ENCODE peak calls at places on chromosomes 2 and 18, in four cellular contexts. One of them, this sample, is unnamed.

GRCh38 chr2:63649829-63650228 is 61.1 kb downstream of the MDH1 start:
- DNase-seq in NCI-H1694: no peak
- DNase-seq in psoas muscle: no peak
- DNase-seq in GM13977: no peak
- DNase-seq in this sample: no peak

GRCh38 chr18:56207989-56208388 is 430.4 kb downstream of the TXNL1 start:
- DNase-seq in NCI-H1694: no peak
- DNase-seq in psoas muscle: no peak
- DNase-seq in GM13977: no peak
- DNase-seq in this sample: no peak

GRCh38 chr2:238453842-238454241 is 27.1 kb downstream of the ASB1 start:
- DNase-seq in NCI-H1694: no peak
- DNase-seq in psoas muscle: no peak
- DNase-seq in GM13977: no peak
- DNase-seq in this sample: no peak

GRCh38 chr2:12091201-12091806 is 344.9 kb downstream of the LPIN1 start:
- DNase-seq in NCI-H1694: no peak
- DNase-seq in psoas muscle: no peak
- DNase-seq in GM13977: no peak
- DNase-seq in this sample: no peak

GRCh38 chr2:236720974-236721600 is 151.5 kb downstream of the ACKR3 start:
- DNase-seq in NCI-H1694: peak; percentile 100
- DNase-seq in psoas muscle: no peak
- DNase-seq in GM13977: no peak
- DNase-seq in this sample: no peak

GRCh38 chr2:188292446-188293239 is 969 bp downstream of the GULP1 start:
- DNase-seq in NCI-H1694: no peak
- DNase-seq in psoas muscle: peak; percentile 79
- DNase-seq in GM13977: no peak
- DNase-seq in this sample: peak; percentile 51

GRCh38 chr2:194464964-194465638 is 1191.9 kb upstream of the SLC39A10 start:
- DNase-seq in NCI-H1694: no peak
- DNase-seq in psoas muscle: no peak
- DNase-seq in GM13977: no peak
- DNase-seq in this sample: no peak

GRCh38 chr18:36711813-36712444 is 116.9 kb downstream of the TPGS2 start:
- DNase-seq in NCI-H1694: no peak
- DNase-seq in psoas muscle: peak; percentile 56
- DNase-seq in GM13977: no peak
- DNase-seq in this sample: no peak

GRCh38 chr2:238321467-238321866 is 1.1 kb downstream of the TRAF3IP1 start:
- DNase-seq in NCI-H1694: no peak
- DNase-seq in psoas muscle: no peak
- DNase-seq in GM13977: no peak
- DNase-seq in this sample: no peak

GRCh38 chr2:31729442-31730092 is 148.8 kb upstream of the SRD5A2 start:
- DNase-seq in NCI-H1694: peak; percentile 17
- DNase-seq in psoas muscle: no peak
- DNase-seq in GM13977: peak; percentile 30
- DNase-seq in this sample: no peak

GRCh38 chr2:162050513-162050961 is 23.5 kb downstream of the DPP4 start:
- DNase-seq in NCI-H1694: no peak
- DNase-seq in psoas muscle: no peak
- DNase-seq in GM13977: no peak
- DNase-seq in this sample: no peak

GRCh38 chr2:44730583-44730982 is 210.9 kb upstream of the SIX3 start:
- DNase-seq in NCI-H1694: no peak
- DNase-seq in psoas muscle: no peak
- DNase-seq in GM13977: no peak
- DNase-seq in this sample: no peak

This sample was measured in progenitor cell of endocrine pancreas.